ENCODE peak calls at places on chromosome 5, in ten cellular contexts. One of them, this sample, is unnamed.

GRCh38 chr5:37553720-37554402 is 174.7 kb downstream of the WDR70 start:
- DNase-seq in NCI-H2081: no peak
- DNase-seq in neuronal stem cell: no peak
- DNase-seq in cardiac septum: no peak
- DNase-seq in activated CD4-positive, CD25-positive, alpha-beta regulatory T cell treated with anti-CD3 and anti-CD28 coated beads, Interleukin-2, amount 50 U/mL, for 72 hours: no peak
- DNase-seq in germinal center: no peak
- DNase-seq in KBM-7: peak
- DNase-seq in stimulated activated CD8-positive, alpha-beta memory T cell treated with anti-CD3 and anti-CD28 coated beads, Interleukin-2, amount 100 ng/mL, for 1 hour: no peak
- DNase-seq in BJ: peak
- DNase-seq in NCI-H1930: no peak
- DNase-seq in this sample: no peak

GRCh38 chr5:56561-57290 is 35.2 kb upstream of the PLEKHG4B start:
- DNase-seq in stimulated activated CD8-positive, alpha-beta memory T cell treated with anti-CD3 and anti-CD28 coated beads, Interleukin-2, amount 100 ng/mL, for 1 hour: no peak
- DNase-seq in NCI-H2081: no peak
- DNase-seq in BJ: no peak
- DNase-seq in NCI-H1930: no peak
- DNase-seq in activated CD4-positive, CD25-positive, alpha-beta regulatory T cell treated with anti-CD3 and anti-CD28 coated beads, Interleukin-2, amount 50 U/mL, for 72 hours: no peak
- DNase-seq in cardiac septum: no peak
- DNase-seq in germinal center: no peak
- DNase-seq in neuronal stem cell: peak
- DNase-seq in KBM-7: peak
- DNase-seq in this sample: no peak

GRCh38 chr5:119255571-119256356 is 100.1 kb upstream of the TNFAIP8 start:
- DNase-seq in neuronal stem cell: no peak
- DNase-seq in NCI-H1930: no peak
- DNase-seq in activated CD4-positive, CD25-positive, alpha-beta regulatory T cell treated with anti-CD3 and anti-CD28 coated beads, Interleukin-2, amount 50 U/mL, for 72 hours: no peak
- DNase-seq in cardiac septum: no peak
- DNase-seq in KBM-7: peak
- DNase-seq in stimulated activated CD8-positive, alpha-beta memory T cell treated with anti-CD3 and anti-CD28 coated beads, Interleukin-2, amount 100 ng/mL, for 1 hour: no peak
- DNase-seq in BJ: no peak
- DNase-seq in germinal center: peak
- DNase-seq in NCI-H2081: no peak
- DNase-seq in this sample: no peak

GRCh38 chr5:143229896-143230675 is 173.4 kb downstream of the NR3C1 start:
- DNase-seq in NCI-H2081: no peak
- DNase-seq in NCI-H1930: no peak
- DNase-seq in neuronal stem cell: no peak
- DNase-seq in activated CD4-positive, CD25-positive, alpha-beta regulatory T cell treated with anti-CD3 and anti-CD28 coated beads, Interleukin-2, amount 50 U/mL, for 72 hours: no peak
- DNase-seq in BJ: peak
- DNase-seq in stimulated activated CD8-positive, alpha-beta memory T cell treated with anti-CD3 and anti-CD28 coated beads, Interleukin-2, amount 100 ng/mL, for 1 hour: no peak
- DNase-seq in germinal center: peak
- DNase-seq in KBM-7: peak
- DNase-seq in cardiac septum: peak
- DNase-seq in this sample: no peak

GRCh38 chr5:80481019-80481893 is 6.6 kb upstream of the FAM151B start:
- DNase-seq in cardiac septum: no peak
- DNase-seq in NCI-H1930: no peak
- DNase-seq in germinal center: peak
- DNase-seq in activated CD4-positive, CD25-positive, alpha-beta regulatory T cell treated with anti-CD3 and anti-CD28 coated beads, Interleukin-2, amount 50 U/mL, for 72 hours: no peak
- DNase-seq in stimulated activated CD8-positive, alpha-beta memory T cell treated with anti-CD3 and anti-CD28 coated beads, Interleukin-2, amount 100 ng/mL, for 1 hour: no peak
- DNase-seq in NCI-H2081: peak
- DNase-seq in neuronal stem cell: no peak
- DNase-seq in BJ: no peak
- DNase-seq in KBM-7: peak
- DNase-seq in this sample: no peak

GRCh38 chr5:53089481-53089976 is 20.0 kb downstream of the MOCS2 start:
- DNase-seq in KBM-7: no peak
- DNase-seq in stimulated activated CD8-positive, alpha-beta memory T cell treated with anti-CD3 and anti-CD28 coated beads, Interleukin-2, amount 100 ng/mL, for 1 hour: no peak
- DNase-seq in germinal center: no peak
- DNase-seq in BJ: no peak
- DNase-seq in neuronal stem cell: no peak
- DNase-seq in activated CD4-positive, CD25-positive, alpha-beta regulatory T cell treated with anti-CD3 and anti-CD28 coated beads, Interleukin-2, amount 50 U/mL, for 72 hours: no peak
- DNase-seq in NCI-H1930: no peak
- DNase-seq in cardiac septum: no peak
- DNase-seq in NCI-H2081: no peak
- DNase-seq in this sample: no peak

GRCh38 chr5:173663810-173664526 is 47.5 kb upstream of the BOD1 start:
- DNase-seq in cardiac septum: peak
- DNase-seq in NCI-H1930: no peak
- DNase-seq in activated CD4-positive, CD25-positive, alpha-beta regulatory T cell treated with anti-CD3 and anti-CD28 coated beads, Interleukin-2, amount 50 U/mL, for 72 hours: no peak
- DNase-seq in NCI-H2081: no peak
- DNase-seq in neuronal stem cell: no peak
- DNase-seq in germinal center: no peak
- DNase-seq in stimulated activated CD8-positive, alpha-beta memory T cell treated with anti-CD3 and anti-CD28 coated beads, Interleukin-2, amount 100 ng/mL, for 1 hour: no peak
- DNase-seq in BJ: no peak
- DNase-seq in KBM-7: peak
- DNase-seq in this sample: no peak

GRCh38 chr5:142529626-142530278 is 156.1 kb downstream of the FGF1 start:
- DNase-seq in BJ: no peak
- DNase-seq in NCI-H2081: no peak
- DNase-seq in KBM-7: no peak
- DNase-seq in cardiac septum: no peak
- DNase-seq in germinal center: no peak
- DNase-seq in activated CD4-positive, CD25-positive, alpha-beta regulatory T cell treated with anti-CD3 and anti-CD28 coated beads, Interleukin-2, amount 50 U/mL, for 72 hours: no peak
- DNase-seq in neuronal stem cell: no peak
- DNase-seq in NCI-H1930: no peak
- DNase-seq in stimulated activated CD8-positive, alpha-beta memory T cell treated with anti-CD3 and anti-CD28 coated beads, Interleukin-2, amount 100 ng/mL, for 1 hour: no peak
- DNase-seq in this sample: no peak

GRCh38 chr5:114438471-114438870 is 76.6 kb downstream of the KCNN2 start:
- DNase-seq in stimulated activated CD8-positive, alpha-beta memory T cell treated with anti-CD3 and anti-CD28 coated beads, Interleukin-2, amount 100 ng/mL, for 1 hour: no peak
- DNase-seq in activated CD4-positive, CD25-positive, alpha-beta regulatory T cell treated with anti-CD3 and anti-CD28 coated beads, Interleukin-2, amount 50 U/mL, for 72 hours: no peak
- DNase-seq in NCI-H1930: no peak
- DNase-seq in KBM-7: no peak
- DNase-seq in BJ: no peak
- DNase-seq in cardiac septum: no peak
- DNase-seq in neuronal stem cell: no peak
- DNase-seq in NCI-H2081: no peak
- DNase-seq in germinal center: no peak
- DNase-seq in this sample: no peak

GRCh38 chr5:113089653-113090335 is 113.2 kb downstream of the DCP2 start:
- DNase-seq in germinal center: no peak
- DNase-seq in cardiac septum: no peak
- DNase-seq in stimulated activated CD8-positive, alpha-beta memory T cell treated with anti-CD3 and anti-CD28 coated beads, Interleukin-2, amount 100 ng/mL, for 1 hour: no peak
- DNase-seq in BJ: no peak
- DNase-seq in KBM-7: no peak
- DNase-seq in activated CD4-positive, CD25-positive, alpha-beta regulatory T cell treated with anti-CD3 and anti-CD28 coated beads, Interleukin-2, amount 50 U/mL, for 72 hours: no peak
- DNase-seq in neuronal stem cell: no peak
- DNase-seq in NCI-H2081: no peak
- DNase-seq in NCI-H1930: no peak
- DNase-seq in this sample: no peak

GRCh38 chr5:159210306-159210722 is 961 bp upstream of the RNF145 start:
- DNase-seq in activated CD4-positive, CD25-positive, alpha-beta regulatory T cell treated with anti-CD3 and anti-CD28 coated beads, Interleukin-2, amount 50 U/mL, for 72 hours: no peak
- DNase-seq in NCI-H1930: no peak
- DNase-seq in cardiac septum: no peak
- DNase-seq in BJ: no peak
- DNase-seq in neuronal stem cell: no peak
- DNase-seq in NCI-H2081: no peak
- DNase-seq in germinal center: no peak
- DNase-seq in stimulated activated CD8-positive, alpha-beta memory T cell treated with anti-CD3 and anti-CD28 coated beads, Interleukin-2, amount 100 ng/mL, for 1 hour: no peak
- DNase-seq in KBM-7: no peak
- DNase-seq in this sample: no peak

GRCh38 chr5:122755740-122756139 is 19.1 kb upstream of the SNX2 start:
- DNase-seq in NCI-H2081: no peak
- DNase-seq in KBM-7: no peak
- DNase-seq in stimulated activated CD8-positive, alpha-beta memory T cell treated with anti-CD3 and anti-CD28 coated beads, Interleukin-2, amount 100 ng/mL, for 1 hour: no peak
- DNase-seq in NCI-H1930: no peak
- DNase-seq in germinal center: no peak
- DNase-seq in neuronal stem cell: no peak
- DNase-seq in cardiac septum: no peak
- DNase-seq in BJ: no peak
- DNase-seq in activated CD4-positive, CD25-positive, alpha-beta regulatory T cell treated with anti-CD3 and anti-CD28 coated beads, Interleukin-2, amount 50 U/mL, for 72 hours: no peak
- DNase-seq in this sample: no peak

GRCh38 chr5:169443249-169443784 is 140.3 kb upstream of the SPDL1 start:
- DNase-seq in cardiac septum: no peak
- DNase-seq in stimulated activated CD8-positive, alpha-beta memory T cell treated with anti-CD3 and anti-CD28 coated beads, Interleukin-2, amount 100 ng/mL, for 1 hour: no peak
- DNase-seq in NCI-H2081: no peak
- DNase-seq in neuronal stem cell: no peak
- DNase-seq in BJ: no peak
- DNase-seq in activated CD4-positive, CD25-positive, alpha-beta regulatory T cell treated with anti-CD3 and anti-CD28 coated beads, Interleukin-2, amount 50 U/mL, for 72 hours: no peak
- DNase-seq in KBM-7: no peak
- DNase-seq in NCI-H1930: no peak
- DNase-seq in germinal center: no peak
- DNase-seq in this sample: no peak

GRCh38 chr5:110572709-110573108 is 153.8 kb downstream of the TMEM232 start:
- DNase-seq in BJ: no peak
- DNase-seq in germinal center: no peak
- DNase-seq in NCI-H2081: no peak
- DNase-seq in NCI-H1930: no peak
- DNase-seq in KBM-7: no peak
- DNase-seq in cardiac septum: no peak
- DNase-seq in stimulated activated CD8-positive, alpha-beta memory T cell treated with anti-CD3 and anti-CD28 coated beads, Interleukin-2, amount 100 ng/mL, for 1 hour: no peak
- DNase-seq in activated CD4-positive, CD25-positive, alpha-beta regulatory T cell treated with anti-CD3 and anti-CD28 coated beads, Interleukin-2, amount 50 U/mL, for 72 hours: no peak
- DNase-seq in neuronal stem cell: no peak
- DNase-seq in this sample: no peak

GRCh38 chr5:149664083-149664482 is 66.0 kb upstream of the PPARGC1B start:
- DNase-seq in neuronal stem cell: no peak
- DNase-seq in NCI-H2081: no peak
- DNase-seq in cardiac septum: peak
- DNase-seq in activated CD4-positive, CD25-positive, alpha-beta regulatory T cell treated with anti-CD3 and anti-CD28 coated beads, Interleukin-2, amount 50 U/mL, for 72 hours: no peak
- DNase-seq in germinal center: no peak
- DNase-seq in stimulated activated CD8-positive, alpha-beta memory T cell treated with anti-CD3 and anti-CD28 coated beads, Interleukin-2, amount 100 ng/mL, for 1 hour: no peak
- DNase-seq in NCI-H1930: no peak
- DNase-seq in BJ: no peak
- DNase-seq in KBM-7: no peak
- DNase-seq in this sample: no peak